ENCODE peak calls at places on chromosome 11, in seven cellular contexts. One of them, this sample, is unnamed.

GRCh38 chr11:27786331-27786730 is 86.1 kb upstream of the BDNF start:
- DNase-seq in NAMALWA: no peak
- DNase-seq in fibroblast of lung: no peak
- DNase-seq in stimulated activated CD4-positive, alpha-beta T cell treated with anti-CD3 and anti-CD28 coated beads, Interleukin-12 subunit alpha, Interleukin-12 subunit beta, amount 100 ng/mL, for 24 hours: no peak
- DNase-seq in substantia nigra: no peak
- DNase-seq in SHP77: no peak
- DNase-seq in NCI-H460: no peak
- DNase-seq in this sample: no peak

GRCh38 chr11:77752518-77752917 is 68.0 kb downstream of the RSF1 start:
- DNase-seq in NAMALWA: no peak
- DNase-seq in fibroblast of lung: peak; percentile 5
- DNase-seq in stimulated activated CD4-positive, alpha-beta T cell treated with anti-CD3 and anti-CD28 coated beads, Interleukin-12 subunit alpha, Interleukin-12 subunit beta, amount 100 ng/mL, for 24 hours: no peak
- DNase-seq in substantia nigra: no peak
- DNase-seq in SHP77: no peak
- DNase-seq in NCI-H460: no peak
- DNase-seq in this sample: no peak

GRCh38 chr11:118430956-118431355 is 5.3 kb upstream of the KMT2A start:
- DNase-seq in NAMALWA: no peak
- DNase-seq in fibroblast of lung: no peak
- DNase-seq in stimulated activated CD4-positive, alpha-beta T cell treated with anti-CD3 and anti-CD28 coated beads, Interleukin-12 subunit alpha, Interleukin-12 subunit beta, amount 100 ng/mL, for 24 hours: no peak
- DNase-seq in substantia nigra: no peak
- DNase-seq in SHP77: no peak
- DNase-seq in NCI-H460: no peak
- DNase-seq in this sample: no peak

GRCh38 chr11:135073444-135073843 is 661.4 kb upstream of the B3GAT1 start:
- DNase-seq in NAMALWA: no peak
- DNase-seq in fibroblast of lung: no peak
- DNase-seq in stimulated activated CD4-positive, alpha-beta T cell treated with anti-CD3 and anti-CD28 coated beads, Interleukin-12 subunit alpha, Interleukin-12 subunit beta, amount 100 ng/mL, for 24 hours: no peak
- DNase-seq in substantia nigra: no peak
- DNase-seq in SHP77: no peak
- DNase-seq in NCI-H460: no peak
- DNase-seq in this sample: no peak

GRCh38 chr11:77081976-77082836 is 15.4 kb downstream of the CAPN5 start:
- DNase-seq in NAMALWA: no peak
- DNase-seq in fibroblast of lung: no peak
- DNase-seq in stimulated activated CD4-positive, alpha-beta T cell treated with anti-CD3 and anti-CD28 coated beads, Interleukin-12 subunit alpha, Interleukin-12 subunit beta, amount 100 ng/mL, for 24 hours: no peak
- DNase-seq in substantia nigra: no peak
- DNase-seq in SHP77: no peak
- DNase-seq in NCI-H460: no peak
- DNase-seq in this sample: no peak

GRCh38 chr11:93000511-93001476 is 31.3 kb downstream of the MTNR1B start:
- DNase-seq in NAMALWA: no peak
- DNase-seq in fibroblast of lung: peak; percentile 89
- DNase-seq in stimulated activated CD4-positive, alpha-beta T cell treated with anti-CD3 and anti-CD28 coated beads, Interleukin-12 subunit alpha, Interleukin-12 subunit beta, amount 100 ng/mL, for 24 hours: no peak
- DNase-seq in substantia nigra: no peak
- DNase-seq in SHP77: no peak
- DNase-seq in NCI-H460: peak; percentile 87
- DNase-seq in this sample: no peak

GRCh38 chr11:5234390-5234834 is at the start of gene HBD:
- DNase-seq in NAMALWA: no peak
- DNase-seq in fibroblast of lung: peak; percentile 15
- DNase-seq in stimulated activated CD4-positive, alpha-beta T cell treated with anti-CD3 and anti-CD28 coated beads, Interleukin-12 subunit alpha, Interleukin-12 subunit beta, amount 100 ng/mL, for 24 hours: no peak
- DNase-seq in substantia nigra: no peak
- DNase-seq in SHP77: no peak
- DNase-seq in NCI-H460: no peak
- DNase-seq in this sample: no peak

GRCh38 chr11:47051217-47051616 is 114.7 kb downstream of the CSTPP1 start:
- DNase-seq in NAMALWA: no peak
- DNase-seq in fibroblast of lung: peak; percentile 37
- DNase-seq in stimulated activated CD4-positive, alpha-beta T cell treated with anti-CD3 and anti-CD28 coated beads, Interleukin-12 subunit alpha, Interleukin-12 subunit beta, amount 100 ng/mL, for 24 hours: no peak
- DNase-seq in substantia nigra: no peak
- DNase-seq in SHP77: no peak
- DNase-seq in NCI-H460: no peak
- DNase-seq in this sample: no peak

GRCh38 chr11:86952933-86953637 is 2.1 kb downstream of the FZD4 start:
- DNase-seq in NAMALWA: no peak
- DNase-seq in fibroblast of lung: peak; percentile 51
- DNase-seq in stimulated activated CD4-positive, alpha-beta T cell treated with anti-CD3 and anti-CD28 coated beads, Interleukin-12 subunit alpha, Interleukin-12 subunit beta, amount 100 ng/mL, for 24 hours: no peak
- DNase-seq in substantia nigra: no peak
- DNase-seq in SHP77: no peak
- DNase-seq in NCI-H460: no peak
- DNase-seq in this sample: no peak

GRCh38 chr11:123642435-123642834 is 12.0 kb downstream of the SCN3B start:
- DNase-seq in NAMALWA: no peak
- DNase-seq in fibroblast of lung: no peak
- DNase-seq in stimulated activated CD4-positive, alpha-beta T cell treated with anti-CD3 and anti-CD28 coated beads, Interleukin-12 subunit alpha, Interleukin-12 subunit beta, amount 100 ng/mL, for 24 hours: no peak
- DNase-seq in substantia nigra: no peak
- DNase-seq in SHP77: no peak
- DNase-seq in NCI-H460: no peak
- DNase-seq in this sample: no peak

This sample was measured in H54.